ENCODE peak calls at places on chromosome X, in nine cellular contexts. V is hepatocyte, X is GM23248, G is MM.1S, S is neural progenitor cell, N is SK-N-SH, J is PC-3, A is HCT116, R is GM23338. D is an unnamed sample.
A peak's percentile ranks its signal among the peaks of the same experiment; 100 is the strongest.

GRCh38 chrX:124217289-124218251 is 114.9 kb upstream of the TEX13D start:
- DNase-seq in V (no peak), S (peak; percentile 67), N (no peak), R (peak; percentile 42), J (peak; percentile 80), X (peak; percentile 57), G (peak; percentile 55), A (no peak), D (peak; percentile 58)

GRCh38 chrX:99722094-99722493 is 688.0 kb downstream of the PCDH19 start:
- DNase-seq in N (no peak), J (no peak), G (no peak), A (no peak), X (no peak), R (peak; percentile 6), S (no peak), V (no peak), D (no peak)

GRCh38 chrX:65582450-65583082 is 48.0 kb upstream of the LAS1L start:
- DNase-seq in J (no peak), N (no peak), X (no peak), S (peak; percentile 12), V (no peak), A (no peak), G (no peak), R (peak; percentile 20), D (no peak)

GRCh38 chrX:154719132-154719675 is 31.7 kb downstream of the GAB3 start:
- DNase-seq in J (peak; percentile 81), R (no peak), V (no peak), X (peak; percentile 72), G (no peak), A (no peak), S (no peak), N (no peak), D (no peak)

GRCh38 chrX:16838202-16839066 is 31.7 kb downstream of the RBBP7 start:
- DNase-seq in R (no peak), V (peak; percentile 27), X (peak; percentile 83), A (no peak), J (no peak), N (no peak), G (no peak), S (peak; percentile 16), D (no peak)

GRCh38 chrX:50206753-50207152 is 2.2 kb downstream of the CCNB3 start:
- DNase-seq in V (no peak), N (no peak), R (peak; percentile 46), J (no peak), S (no peak), G (no peak), X (no peak), A (no peak), D (no peak)

GRCh38 chrX:132414404-132414803 is 74.4 kb downstream of the MBNL3 start:
- DNase-seq in X (no peak), A (no peak), G (no peak), R (no peak), N (no peak), V (no peak), J (no peak), S (no peak), D (no peak)

GRCh38 chrX:30572004-30572403 is 5.6 kb downstream of the TASL start:
- DNase-seq in G (no peak), R (no peak), X (no peak), J (no peak), N (no peak), S (no peak), A (no peak), V (peak; percentile 11), D (no peak)

GRCh38 chrX:136849395-136849794 is 31.1 kb downstream of the RBMX start:
- DNase-seq in A (no peak), V (no peak), J (no peak), N (no peak), R (no peak), X (no peak), G (no peak), S (no peak), D (no peak)

GRCh38 chrX:113389846-113390245 is 549.2 kb upstream of the AMOT start:
- DNase-seq in J (no peak), S (no peak), R (no peak), V (no peak), A (no peak), G (no peak), N (no peak), X (no peak), D (no peak)

GRCh38 chrX:41475611-41476241 is 28.6 kb downstream of the NYX start:
- DNase-seq in V (no peak), R (peak; percentile 74), S (peak; percentile 91), A (no peak), N (no peak), G (no peak), X (no peak), J (no peak), D (no peak)

GRCh38 chrX:14235004-14235403 is 205.3 kb upstream of the GEMIN8 start:
- DNase-seq in S (peak; percentile 7), J (peak; percentile 4), A (peak; percentile 3), G (peak; percentile 8), X (peak; percentile 0), V (no peak), R (peak; percentile 7), N (no peak), D (no peak)

GRCh38 chrX:48956728-48957414 is 536 bp downstream of the OTUD5 start:
- DNase-seq in V (peak; percentile 27), J (no peak), R (no peak), A (no peak), X (peak; percentile 48), G (peak; percentile 27), N (no peak), S (peak; percentile 33), D (no peak)

GRCh38 chrX:100647095-100647494 is 3.1 kb downstream of the SRPX2 start:
- DNase-seq in R (no peak), N (no peak), S (no peak), G (no peak), V (peak; percentile 18), X (peak; percentile 48), A (no peak), J (no peak), D (peak; percentile 14)

GRCh38 chrX:28854637-28855036 is 267.4 kb downstream of the IL1RAPL1 start:
- DNase-seq in A (no peak), R (no peak), N (no peak), G (no peak), V (no peak), J (no peak), S (no peak), X (no peak), D (no peak)

GRCh38 chrX:79270401-79270800 is 96.7 kb downstream of the ITM2A start:
- DNase-seq in A (no peak), N (no peak), J (no peak), S (peak; percentile 66), R (peak; percentile 46), G (peak; percentile 80), X (no peak), V (no peak), D (peak; percentile 74)

GRCh38 chrX:38474543-38474942 is 86.8 kb upstream of the TSPAN7 start:
- DNase-seq in X (no peak), N (no peak), A (no peak), G (no peak), S (no peak), J (no peak), V (no peak), R (peak; percentile 9), D (no peak)

GRCh38 chrX:54357414-54358377 is at the start of gene WNK3:
- DNase-seq in A (no peak), V (peak; percentile 91), N (peak; percentile 86), X (peak; percentile 66), G (no peak), S (peak; percentile 95), R (peak; percentile 90), J (peak; percentile 41), D (no peak)

GRCh38 chrX:121000589-121000988 is 15.0 kb upstream of the CT47A1 start:
- DNase-seq in J (peak; percentile 75), A (peak; percentile 36), N (peak; percentile 3), G (peak; percentile 34), V (peak; percentile 19), S (peak; percentile 13), X (peak; percentile 19), R (peak; percentile 26), D (peak; percentile 3)

GRCh38 chrX:17039826-17040225 is 93.4 kb downstream of the REPS2 start:
- DNase-seq in S (no peak), N (no peak), J (peak; percentile 53), V (no peak), A (no peak), X (peak; percentile 27), G (no peak), R (no peak), D (no peak)

GRCh38 chrX:154083134-154083517 is 14.4 kb downstream of the MECP2 start:
- DNase-seq in J (no peak), A (no peak), X (no peak), R (no peak), G (no peak), S (no peak), V (no peak), N (no peak), D (no peak)

GRCh38 chrX:46260502-46260901 is 284.7 kb downstream of the ZNF674 start:
- DNase-seq in G (no peak), S (no peak), A (no peak), R (no peak), X (no peak), V (no peak), N (no peak), J (peak; percentile 95), D (no peak)

GRCh38 chrX:131675596-131676194 is 131.8 kb downstream of the OR13H1 start:
- DNase-seq in R (peak; percentile 56), S (peak; percentile 39), V (peak; percentile 19), G (peak; percentile 52), N (peak; percentile 35), A (peak; percentile 7), J (peak; percentile 45), X (peak; percentile 19), D (peak; percentile 2)

GRCh38 chrX:39975094-39975865 is 122.5 kb downstream of the BCOR start:
- DNase-seq in S (no peak), A (peak; percentile 85), X (no peak), J (peak; percentile 91), R (no peak), N (no peak), V (peak; percentile 61), G (no peak), D (no peak)
- TF ChIP-seq EZH2phosphoT487 in S (no peak), A (no peak), X (no peak), J (no peak), R (no peak), N (no peak), V (no peak), G (no peak), D (no peak)

GRCh38 chrX:24694825-24695224 is 1.1 kb downstream of the POLA1 start:
- DNase-seq in R (no peak), S (no peak), V (no peak), J (no peak), A (no peak), X (peak; percentile 28), G (no peak), N (no peak), D (no peak)
- H3K4me3 ChIP-seq in R (peak overlapping the region; percentile 83), S (peak overlapping the region; percentile 78), V (peak overlapping the region; percentile 55), J (peak overlapping the region; percentile 90), A (peak overlapping the region; percentile 52), X (peak overlapping the region; percentile 89), G (peak overlapping the region; percentile 84), N (peak overlapping the region; percentile 69), D (peak overlapping the region; percentile 94)

GRCh38 chrX:47278684-47279083 is 45.9 kb downstream of the USP11 start:
- DNase-seq in G (no peak), R (no peak), N (no peak), J (peak; percentile 70), X (peak; percentile 69), S (no peak), A (no peak), V (no peak), D (no peak)
- TF ChIP-seq EZH2phosphoT487 in G (no peak), R (no peak), N (no peak), J (no peak), X (no peak), S (no peak), A (no peak), V (no peak), D (no peak)

GRCh38 chrX:105823092-105823454 is 734 bp downstream of the NRK start:
- DNase-seq in X (no peak), A (no peak), G (no peak), S (no peak), V (no peak), N (peak; percentile 7), J (no peak), R (no peak), D (no peak)
- H3K4me3 ChIP-seq in X (no peak overlapping the region), A (no peak overlapping the region), G (no peak overlapping the region), S (peak overlapping the region; percentile 39), V (peak overlapping the region; percentile 52), N (no peak overlapping the region), J (no peak overlapping the region), R (peak overlapping the region; percentile 65), D (no peak overlapping the region)